ENCODE peak calls at places on chromosomes 1 and 21, in eight cellular contexts. Z is osteocyte, S is GM03348, Y is NCI-H2081, A is immature natural killer cell, I is endothelial cell, Q is cardiac fibroblast, N is activated T-helper 1 cell treated with Interleukin-2 at 50 U/mL for 16 hours. O is an unnamed sample.

GRCh38 chr1:24526940-24527542 is 24.4 kb downstream of the RCAN3 start:
- DNase-seq in Z (no peak), S (peak), Y (peak), A (peak), I (peak), Q (peak), N (no peak), O (no peak)

GRCh38 chr21:28554660-28555475 is 437.8 kb downstream of the LTN1 start:
- DNase-seq in Z (no peak), S (peak), Y (no peak), A (no peak), I (no peak), Q (peak), N (no peak), O (no peak)

GRCh38 chr1:201020647-201021332 is 2.7 kb downstream of the KIF21B start:
- DNase-seq in Z (no peak), S (no peak), Y (peak), A (no peak), I (peak), Q (no peak), N (no peak), O (no peak)

GRCh38 chr1:103220503-103221095 is 112.3 kb upstream of the COL11A1 start:
- DNase-seq in Z (no peak), S (peak), Y (no peak), A (no peak), I (no peak), Q (peak), N (no peak), O (no peak)

GRCh38 chr1:166479052-166479631 is 312.3 kb upstream of the FAM78B start:
- DNase-seq in Z (no peak), S (peak), Y (peak), A (peak), I (peak), Q (peak), N (no peak), O (peak)

GRCh38 chr1:35558374-35559316 is 1.0 kb downstream of the NCDN start:
- DNase-seq in Z (no peak), S (peak), Y (peak), A (no peak), I (no peak), Q (no peak), N (no peak), O (no peak)

GRCh38 chr1:25871086-25871703 is 4.3 kb downstream of the PAQR7 start:
- DNase-seq in Z (no peak), S (no peak), Y (no peak), A (no peak), I (no peak), Q (no peak), N (no peak), O (no peak)

GRCh38 chr21:44867999-44868700 is 5.3 kb downstream of the PTTG1IP start:
- DNase-seq in Z (no peak), S (no peak), Y (no peak), A (peak), I (no peak), Q (peak), N (no peak), O (no peak)

GRCh38 chr1:94698341-94698740 is 121.8 kb upstream of the SLC44A3 start:
- DNase-seq in Z (no peak), S (no peak), Y (no peak), A (no peak), I (no peak), Q (peak), N (no peak), O (no peak)

GRCh38 chr1:218679391-218679790 is 334.3 kb downstream of the TGFB2 start:
- DNase-seq in Z (no peak), S (no peak), Y (no peak), A (no peak), I (no peak), Q (no peak), N (no peak), O (no peak)

GRCh38 chr21:16302851-16303282 is 573.1 kb downstream of the USP25 start:
- DNase-seq in Z (no peak), S (peak), Y (no peak), A (no peak), I (no peak), Q (peak), N (no peak), O (no peak)

GRCh38 chr1:97986041-97987005 is 65.5 kb upstream of the DPYD start:
- DNase-seq in Z (no peak), S (no peak), Y (no peak), A (no peak), I (no peak), Q (peak), N (no peak), O (no peak)

GRCh38 chr1:38941527-38942019 is at the start of gene RHBDL2:
- DNase-seq in Z (no peak), S (peak), Y (no peak), A (no peak), I (no peak), Q (peak), N (no peak), O (no peak)

GRCh38 chr1:40944326-40944725 is 35.2 kb upstream of the CTPS1 start:
- DNase-seq in Z (no peak), S (no peak), Y (no peak), A (no peak), I (no peak), Q (peak), N (no peak), O (no peak)

GRCh38 chr1:183757061-183757460 is 47.9 kb upstream of the RGL1 start:
- DNase-seq in Z (no peak), S (peak), Y (no peak), A (no peak), I (no peak), Q (peak), N (no peak), O (no peak)

GRCh38 chr1:207152792-207153434 is 48.9 kb downstream of the C4BPA start:
- DNase-seq in Z (no peak), S (no peak), Y (no peak), A (no peak), I (no peak), Q (no peak), N (no peak), O (no peak)

GRCh38 chr21:36647279-36648093 is 51.4 kb upstream of the SIM2 start:
- DNase-seq in Z (no peak), S (no peak), Y (no peak), A (no peak), I (peak), Q (peak), N (no peak), O (no peak)

GRCh38 chr1:20147846-20148570 is 8.9 kb downstream of the PLA2G2F start:
- DNase-seq in Z (no peak), S (no peak), Y (no peak), A (no peak), I (no peak), Q (no peak), N (no peak), O (no peak)

GRCh38 chr1:15353839-15354579 is 55.7 kb upstream of the EFHD2 start:
- DNase-seq in Z (no peak), S (no peak), Y (no peak), A (no peak), I (no peak), Q (no peak), N (no peak), O (no peak)

GRCh38 chr1:201461193-201461657 is 7.8 kb downstream of the PHLDA3 start:
- DNase-seq in Z (no peak), S (peak), Y (no peak), A (no peak), I (no peak), Q (peak), N (no peak), O (no peak)

GRCh38 chr1:17538010-17538409 is 1.5 kb upstream of the ARHGEF10L start:
- DNase-seq in Z (no peak), S (no peak), Y (no peak), A (no peak), I (no peak), Q (no peak), N (no peak), O (no peak)